ENCODE peak calls at places on chromosomes 13 and 19, in four cellular contexts. Z, R, G and S are unnamed samples.

GRCh38 chr19:56076413-56076998 is 44.6 kb downstream of the ZNF787 start:
- DNase-seq in Z (peak; percentile 31), R (peak; percentile 69), G (no peak), S (peak; percentile 74)

GRCh38 chr19:58519087-58519354 is 589 bp downstream of the ZBTB45 start:
- DNase-seq in Z (peak; percentile 40), R (peak; percentile 82), G (peak; percentile 52), S (peak; percentile 88)

GRCh38 chr19:13869324-13869723 is 7.6 kb upstream of the NANOS3 start:
- DNase-seq in Z (no peak), R (no peak), G (no peak), S (no peak)

GRCh38 chr13:98517576-98518310 is 59.2 kb downstream of the STK24 start:
- DNase-seq in Z (no peak), R (no peak), G (no peak), S (no peak)

GRCh38 chr19:38303517-38304351 is at the start of gene C19orf33:
- DNase-seq in Z (no peak), R (no peak), G (no peak), S (no peak)

GRCh38 chr13:103255587-103256301 is 189.5 kb upstream of the SLC10A2 start:
- DNase-seq in Z (no peak), R (no peak), G (no peak), S (no peak)

GRCh38 chr19:54345938-54346386 is 7.0 kb upstream of the LILRA4 start:
- DNase-seq in Z (no peak), R (no peak), G (no peak), S (no peak)

GRCh38 chr19:30228113-30228725 is 144.0 kb upstream of the ZNF536 start:
- DNase-seq in Z (no peak), R (peak; percentile 74), G (no peak), S (peak; percentile 80)

GRCh38 chr13:23414682-23415081 is 18.8 kb downstream of the SACS start:
- DNase-seq in Z (no peak), R (no peak), G (no peak), S (no peak)

GRCh38 chr13:62837895-62838294 is 1422.2 kb upstream of the PCDH20 start:
- DNase-seq in Z (no peak), R (no peak), G (no peak), S (no peak)